ENCODE peak calls at places on chromosomes 2 and 18, in four cellular contexts. X, D, Q and F are unnamed samples.

GRCh38 chr2:152395132-152396024 is 60.4 kb downstream of the FMNL2 start:
- DNase-seq in Q (no peak), D (no peak), X (no peak), F (no peak)

GRCh38 chr2:133326651-133327397 is 241.4 kb downstream of the NCKAP5 start:
- DNase-seq in D (no peak), X (no peak), Q (no peak), F (no peak)

GRCh38 chr2:27664245-27664574 is 521 bp downstream of the SLC4A1AP start:
- DNase-seq in D (no peak), X (no peak), Q (no peak), F (no peak)

GRCh38 chr2:23622966-23623665 is 238.1 kb downstream of the KLHL29 start:
- DNase-seq in X (no peak), Q (no peak), D (peak), F (no peak)

GRCh38 chr2:99569393-99569792 is 79.6 kb upstream of the REV1 start:
- DNase-seq in Q (no peak), D (no peak), X (no peak), F (no peak)

GRCh38 chr2:27003857-27004256 is 28.9 kb upstream of the TMEM214 start:
- DNase-seq in Q (no peak), X (no peak), D (no peak), F (no peak)

GRCh38 chr18:14959550-14959949 is 211.6 kb downstream of the ANKRD30B start:
- DNase-seq in X (no peak), D (no peak), Q (peak), F (no peak)

GRCh38 chr2:178295911-178296310 is 101.6 kb downstream of the OSBPL6 start:
- DNase-seq in D (no peak), Q (no peak), X (no peak), F (no peak)

GRCh38 chr2:85804583-85804982 is 50.8 kb downstream of the ATOH8 start:
- DNase-seq in Q (no peak), X (no peak), D (peak), F (peak)

GRCh38 chr2:31877008-31877407 is 133.8 kb downstream of the MEMO1 start:
- DNase-seq in Q (no peak), D (no peak), X (no peak), F (no peak)

GRCh38 chr2:97267411-97268074 is 154.6 kb downstream of the ANKRD36 start:
- DNase-seq in Q (peak), X (peak), D (peak), F (no peak)

GRCh38 chr2:3628800-3629199 is 29.2 kb upstream of the ALLC start:
- DNase-seq in D (peak), X (peak), Q (no peak), F (no peak)

GRCh38 chr2:84631047-84631446 is 114.7 kb downstream of the DNAH6 start:
- DNase-seq in Q (no peak), D (no peak), X (no peak), F (peak)

DNA sequence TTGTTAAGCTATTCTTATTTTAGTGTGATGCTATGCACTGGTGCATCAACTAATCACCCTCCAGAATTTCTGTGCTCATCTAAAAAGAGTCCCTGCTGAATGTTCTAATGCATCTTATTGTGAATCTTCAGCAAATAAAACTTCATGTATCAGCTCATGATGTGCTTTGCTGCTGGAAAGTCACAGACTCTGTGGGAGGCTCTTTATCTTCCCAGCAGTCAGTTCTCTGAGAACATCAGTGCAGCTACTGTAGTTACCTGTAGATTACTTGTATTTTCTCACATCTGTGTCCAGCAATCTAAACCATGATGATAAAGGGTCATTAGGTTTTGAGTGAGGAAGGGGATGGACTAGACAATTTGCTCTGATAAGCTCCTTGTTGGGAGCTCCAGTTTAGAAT is 141.6 kb upstream of the SP3 start:
- DNase-seq in X (no peak), D (no peak), Q (no peak), F (no peak)
- TF ChIP-seq POLR2A in X (no peak), D (no peak), Q (no peak), F (no peak)

DNA sequence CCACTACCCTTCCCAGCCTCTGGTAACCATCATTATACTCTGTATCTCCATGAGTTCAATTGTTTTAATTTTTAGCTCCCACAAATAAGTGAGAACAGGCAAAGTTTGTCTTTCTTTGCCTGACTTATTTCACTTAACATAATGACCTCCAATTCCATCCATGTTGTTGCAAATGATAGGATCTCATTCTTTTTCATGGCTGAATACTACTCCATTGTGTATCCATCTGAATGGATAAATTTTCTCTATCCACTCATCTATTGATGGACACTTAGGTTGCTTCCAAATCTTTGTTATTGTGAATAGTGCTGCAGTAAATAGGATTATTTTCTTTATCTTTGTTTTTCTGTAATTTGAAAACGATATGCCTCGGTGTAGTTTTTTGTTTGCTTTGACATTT is 26.2 kb downstream of the ANKAR start:
- DNase-seq in D (no peak), X (no peak), Q (no peak), F (no peak)
- TF ChIP-seq POLR2A in D (no peak), X (no peak), Q (no peak), F (no peak)

DNA sequence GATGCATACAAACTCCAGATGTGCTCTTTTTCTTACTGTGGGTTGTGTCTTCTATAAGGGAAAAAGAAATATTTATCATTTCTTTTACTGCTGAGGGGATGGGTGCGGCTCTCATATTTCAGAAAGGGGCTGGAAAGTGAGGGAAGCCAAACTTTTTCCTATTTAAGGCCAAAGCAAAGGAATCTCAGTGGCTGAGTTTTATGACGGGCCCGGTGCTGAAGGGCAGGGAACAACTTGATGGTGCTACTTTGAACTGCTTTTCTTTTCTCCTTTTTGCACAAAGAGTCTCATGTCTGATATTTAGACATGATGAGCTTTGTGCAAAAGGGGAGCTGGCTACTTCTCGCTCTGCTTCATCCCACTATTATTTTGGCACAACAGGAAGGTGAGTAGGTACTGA is at the start of gene COL3A1:
- DNase-seq in Q (no peak), X (no peak), D (peak), F (no peak)
- TF ChIP-seq POLR2A in Q (peak), X (peak), D (peak), F (no peak)

GRCh38 chr18:8617907-8618306 is 8.7 kb downstream of the RAB12 start:
- DNase-seq in X (no peak), Q (no peak), D (no peak), F (no peak)
- TF ChIP-seq POLR2A in X (no peak), Q (no peak), D (no peak), F (no peak)